ENCODE peak calls at places on chromosomes 12 and 14, in four cellular contexts. Y is PC-9, I is AG08396, R is right atrium auricular region. C is an unnamed sample.

GRCh38 chr12:104571328-104571727 is 114.6 kb downstream of the CHST11 start:
- DNase-seq in Y (no peak), I (no peak), R (no peak), C (no peak)

GRCh38 chr14:28704153-28704552 is 62.4 kb upstream of the FOXG1 start:
- DNase-seq in Y (no peak), I (no peak), R (no peak), C (no peak)

GRCh38 chr14:52918486-52918885 is 32.4 kb downstream of the FERMT2 start:
- DNase-seq in Y (no peak), I (no peak), R (no peak), C (peak)

GRCh38 chr14:93132472-93133065 is 16.8 kb upstream of the ITPK1 start:
- DNase-seq in Y (no peak), I (peak), R (no peak), C (peak)

GRCh38 chr14:100585448-100586152 is 1.6 kb downstream of the BEGAIN start:
- DNase-seq in Y (no peak), I (no peak), R (no peak), C (no peak)

GRCh38 chr14:91243098-91243483 is 1.4 kb downstream of the GPR68 start:
- DNase-seq in Y (no peak), I (no peak), R (no peak), C (no peak)

GRCh38 chr14:32252030-32252670 is 49.1 kb upstream of the RNU6-8 start:
- DNase-seq in Y (peak), I (peak), R (peak), C (peak)

GRCh38 chr12:93884794-93885460 is 207.8 kb downstream of the CRADD start:
- DNase-seq in Y (no peak), I (no peak), R (peak), C (no peak)

GRCh38 chr12:132723015-132723763 is 12.5 kb downstream of the PGAM5 start:
- DNase-seq in Y (no peak), I (no peak), R (no peak), C (no peak)

GRCh38 chr12:21607701-21608100 is 3.1 kb upstream of the GYS2 start:
- DNase-seq in Y (no peak), I (no peak), R (no peak), C (peak)

GRCh38 chr12:51678086-51678724 is 87.2 kb downstream of the SCN8A start:
- DNase-seq in Y (peak), I (peak), R (no peak), C (peak)

GRCh38 chr12:53051881-53052412 is 2.1 kb downstream of the TNS2 start:
- DNase-seq in Y (no peak), I (no peak), R (no peak), C (no peak)